ENCODE peak calls at places on chromosomes 12 and 14, in four cellular contexts. F is WTC11, C is HCT116, M is A549. K is an unnamed sample.

GRCh38 chr12:118102070-118102469 is 1.7 kb downstream of the VSIG10 start:
- DNase-seq in F (no peak), C (peak; percentile 46), M (peak; percentile 43), K (no peak)

GRCh38 chr12:124379938-124380754 is 85.3 kb downstream of the RFLNA start:
- DNase-seq in F (no peak), C (no peak), M (peak; percentile 73), K (peak; percentile 92)

GRCh38 chr12:46609281-46609623 is 216.5 kb downstream of the SLC38A4 start:
- DNase-seq in F (no peak), C (no peak), M (no peak), K (no peak)

GRCh38 chr12:69008510-69008909 is 75.5 kb upstream of the CPM start:
- DNase-seq in F (no peak), C (no peak), M (no peak), K (peak; percentile 73)

GRCh38 chr12:76020731-76021672 is 10.6 kb downstream of the PHLDA1 start:
- DNase-seq in F (no peak), C (peak; percentile 84), M (peak; percentile 62), K (peak; percentile 95)

GRCh38 chr12:99752740-99753139 is 105.2 kb downstream of the GARIN6 start:
- DNase-seq in F (no peak), C (no peak), M (no peak), K (no peak)

GRCh38 chr12:118136559-118137003 is 657 bp downstream of the PEBP1 start:
- DNase-seq in F (peak; percentile 34), C (no peak), M (peak; percentile 25), K (peak; percentile 82)

GRCh38 chr14:104169765-104170113 is 31.4 kb downstream of the KIF26A start:
- DNase-seq in F (no peak), C (no peak), M (no peak), K (no peak)

GRCh38 chr14:105283028-105283427 is 17.8 kb downstream of the BRF1 start:
- DNase-seq in F (peak; percentile 63), C (no peak), M (no peak), K (no peak)

GRCh38 chr14:32941668-32942065 is 3.0 kb downstream of the NPAS3 start:
- DNase-seq in F (no peak), C (no peak), M (no peak), K (no peak)

GRCh38 chr14:94918896-94919295 is 149.0 kb upstream of the GSC start:
- DNase-seq in F (no peak), C (peak; percentile 28), M (no peak), K (no peak)

GRCh38 chr12:53431187-53431586 is 7.5 kb downstream of the AMHR2 start:
- DNase-seq in F (no peak), C (no peak), M (no peak), K (no peak)

GRCh38 chr14:103127356-103127755 is 4.1 kb downstream of the TNFAIP2 start:
- DNase-seq in F (peak; percentile 53), C (no peak), M (no peak), K (no peak)

GRCh38 chr12:68236421-68237059 is 10.9 kb upstream of the IL26 start:
- DNase-seq in F (no peak), C (no peak), M (peak; percentile 28), K (peak; percentile 64)

GRCh38 chr14:93059917-93060545 is 55.7 kb downstream of the ITPK1 start:
- DNase-seq in F (peak; percentile 42), C (no peak), M (no peak), K (peak; percentile 59)

GRCh38 chr12:106037524-106038298 is 101.0 kb downstream of the NUAK1 start:
- DNase-seq in F (no peak), C (no peak), M (no peak), K (no peak)

GRCh38 chr14:92688434-92689375 is 59.7 kb downstream of the LGMN start:
- DNase-seq in F (no peak), C (no peak), M (no peak), K (no peak)

GRCh38 chr14:104119700-104120251 is 18.6 kb upstream of the KIF26A start:
- DNase-seq in F (peak; percentile 7), C (no peak), M (no peak), K (no peak)

GRCh38 chr14:104099096-104100041 is 13.9 kb downstream of the ASPG start:
- DNase-seq in F (no peak), C (no peak), M (no peak), K (no peak)

GRCh38 chr12:102172436-102172835 is 25.2 kb downstream of the PMCH start:
- DNase-seq in F (no peak), C (no peak), M (no peak), K (no peak)

GRCh38 chr12:132216354-132216987 is 72.2 kb downstream of the NOC4L start:
- DNase-seq in F (no peak), C (no peak), M (no peak), K (no peak)
- TF ChIP-seq MAX in F (no peak), C (no peak), M (no peak), K (no peak)

DNA sequence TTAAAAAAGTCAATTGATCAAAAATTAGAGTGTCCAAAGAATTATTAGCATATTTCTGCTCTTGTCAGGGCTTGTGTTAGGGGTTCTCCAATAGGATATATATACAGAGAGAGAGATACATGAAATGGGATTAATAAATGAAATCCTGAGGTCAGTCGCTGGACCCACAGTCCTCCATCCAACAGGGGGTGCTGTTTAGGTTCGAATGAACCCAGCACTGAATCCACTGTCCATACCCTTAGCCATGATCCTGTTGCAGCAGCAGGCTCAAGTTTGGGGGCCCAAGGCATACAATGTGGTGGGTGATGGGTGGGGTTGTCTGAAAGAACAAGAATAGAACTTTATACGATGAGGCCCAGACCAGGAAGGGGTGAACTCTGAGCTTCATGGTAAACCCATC is 780 bp upstream of the MYO1H start:
- DNase-seq in F (peak; percentile 37), C (no peak), M (no peak), K (peak; percentile 36)
- TF ChIP-seq CTCF in F (peak; percentile 35), C (peak; percentile 51), M (no peak), K (peak; percentile 24)

GRCh38 chr12:120708646-120709045 is 1.6 kb upstream of the UNC119B start:
- DNase-seq in F (no peak), C (no peak), M (no peak), K (no peak)

GRCh38 chr12:120711411-120711810 is 1.2 kb downstream of the UNC119B start:
- DNase-seq in F (no peak), C (no peak), M (no peak), K (no peak)

GRCh38 chr12:120712654-120713053 is 2.4 kb downstream of the UNC119B start:
- DNase-seq in F (no peak), C (no peak), M (no peak), K (no peak)

GRCh38 chr12:120709976-120710804 is at the start of gene UNC119B:
- DNase-seq in F (peak; percentile 72), C (no peak), M (peak; percentile 79), K (peak; percentile 79)

DNA sequence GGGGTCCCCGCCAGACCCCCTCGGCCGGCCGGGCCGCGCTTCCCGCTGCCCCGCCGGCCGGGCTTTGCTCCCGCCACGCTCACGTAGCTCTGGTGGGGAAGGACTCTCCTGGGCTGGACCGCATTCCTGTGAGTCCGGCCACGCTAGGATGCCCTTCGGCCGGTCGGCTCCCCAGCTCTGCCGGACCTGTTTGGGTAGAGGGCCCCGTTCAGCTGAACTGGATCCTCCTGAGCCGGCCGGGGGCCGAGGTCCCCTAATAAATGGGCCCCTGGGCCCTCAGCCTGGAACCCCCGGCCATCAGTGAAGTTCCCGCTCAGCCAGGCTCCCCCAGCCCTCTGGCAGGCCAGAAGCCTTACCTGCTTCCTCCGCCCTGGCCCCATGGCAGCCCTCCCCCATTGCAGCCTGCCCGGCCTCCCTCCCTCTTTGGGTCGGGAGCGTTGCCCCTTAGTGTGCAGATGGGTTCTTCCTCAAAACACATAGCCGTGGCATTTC is 593 bp downstream of the UNC119B start:
- DNase-seq in F (peak; percentile 45), C (no peak), M (peak; percentile 43), K (peak; percentile 72)
- TF ChIP-seq MAX in F (no peak), C (no peak), M (no peak), K (no peak)

GRCh38 chr12:67068773-67069450 is 200.2 kb upstream of the CAND1 start:
- DNase-seq in F (peak; percentile 63), C (no peak), M (peak; percentile 37), K (peak; percentile 24)

GRCh38 chr12:67070307-67070600 is 198.9 kb upstream of the CAND1 start:
- DNase-seq in F (no peak), C (no peak), M (no peak), K (no peak)

GRCh38 chr12:67067453-67068203 is 201.5 kb upstream of the CAND1 start:
- DNase-seq in F (no peak), C (no peak), M (no peak), K (no peak)

GRCh38 chr12:67069451-67070306 is 199.5 kb upstream of the CAND1 start:
- DNase-seq in F (peak; percentile 74), C (no peak), M (peak; percentile 24), K (peak; percentile 27)

DNA sequence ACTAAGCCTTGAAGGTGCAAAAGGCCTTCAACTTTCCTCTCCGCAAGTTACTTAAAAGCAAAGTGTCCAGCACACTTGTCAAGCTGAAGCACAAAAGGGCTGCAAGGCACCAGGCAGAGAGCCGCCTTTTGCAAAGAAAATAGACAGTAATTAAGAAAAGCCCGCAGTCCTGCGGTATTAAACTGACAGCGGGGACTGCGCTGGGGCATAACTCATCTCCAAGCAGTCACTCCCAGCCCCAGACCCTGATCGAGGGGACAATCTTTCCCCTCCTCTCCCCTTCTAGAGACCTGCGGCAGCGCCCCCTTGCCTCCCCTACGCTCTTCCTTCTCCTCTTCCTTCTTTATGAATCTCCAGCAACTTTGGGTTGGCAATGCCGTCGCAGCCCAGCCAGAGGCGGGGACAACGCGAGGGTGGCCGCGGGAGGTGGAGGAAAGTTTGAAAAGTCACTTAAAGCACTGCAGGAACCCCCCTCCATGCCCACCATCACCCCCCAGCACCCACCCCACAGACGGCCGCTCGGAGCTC is 200.9 kb upstream of the CAND1 start:
- DNase-seq in F (peak; percentile 48), C (no peak), M (no peak), K (no peak)
- TF ChIP-seq CTCF in F (no peak), C (no peak), M (peak; percentile 18), K (no peak)

DNA sequence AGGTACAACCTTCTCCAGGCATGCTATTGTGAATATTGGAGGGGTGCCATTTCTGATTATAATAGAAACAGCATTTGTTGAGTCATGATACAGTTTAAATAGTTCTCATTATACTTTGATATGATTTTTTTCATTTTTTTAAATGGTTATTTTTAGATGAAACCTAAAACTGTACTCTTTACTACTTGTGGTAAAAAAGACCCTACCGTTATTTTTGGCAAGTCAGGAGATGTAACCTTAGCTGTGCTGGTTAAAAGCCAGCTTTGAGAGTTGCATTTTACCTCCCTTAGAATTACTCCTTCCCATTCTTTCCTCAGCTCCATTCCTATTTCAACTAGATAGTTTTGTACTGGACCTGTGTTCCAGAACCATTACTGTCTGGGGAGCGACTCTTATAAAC is 91.9 kb downstream of the RAD51B start:
- DNase-seq in F (no peak), C (no peak), M (no peak), K (no peak)
- TF ChIP-seq MAX in F (no peak), C (no peak), M (no peak), K (no peak)

GRCh38 chr14:75471059-75471458 is 43.2 kb downstream of the JDP2 start:
- DNase-seq in F (no peak), C (no peak), M (no peak), K (no peak)

GRCh38 chr14:75469606-75470237 is 41.9 kb downstream of the JDP2 start:
- DNase-seq in F (no peak), C (no peak), M (no peak), K (no peak)

GRCh38 chr14:75469164-75469563 is 41.3 kb downstream of the JDP2 start:
- DNase-seq in F (no peak), C (no peak), M (no peak), K (no peak)

GRCh38 chr14:75470238-75470797 is 42.5 kb downstream of the JDP2 start:
- DNase-seq in F (no peak), C (no peak), M (no peak), K (no peak)

GRCh38 chr14:75467763-75468162 is 39.9 kb downstream of the JDP2 start:
- DNase-seq in F (no peak), C (no peak), M (no peak), K (no peak)
- TF ChIP-seq CTCF in F (no peak), C (no peak), M (no peak), K (no peak)

GRCh38 chr12:111238075-111238734 is 130.7 kb downstream of the PHETA1 start:
- DNase-seq in F (no peak), C (no peak), M (no peak), K (no peak)
- TF ChIP-seq MAX in F (no peak), C (no peak), M (no peak), K (no peak)